ENCODE peak calls at places on chromosomes 3 and 15, in five cellular contexts. I, H, X, P and Y are unnamed samples.

GRCh38 chr15:86830304-86830703 is 750.6 kb downstream of the AGBL1 start:
- DNase-seq in P (no peak), H (no peak), X (no peak), I (no peak), Y (no peak)

GRCh38 chr3:185728630-185729334 is 96.1 kb downstream of the IGF2BP2 start:
- DNase-seq in I (no peak), P (no peak), X (no peak), H (no peak), Y (no peak)

GRCh38 chr15:101064795-101065569 is 145.8 kb downstream of the LRRK1 start:
- DNase-seq in I (no peak), H (peak; percentile 63), P (no peak), X (no peak), Y (peak; percentile 70)

GRCh38 chr15:58525926-58526538 is 94.2 kb downstream of the LIPC start:
- DNase-seq in X (no peak), H (peak; percentile 50), I (no peak), P (no peak), Y (no peak)

GRCh38 chr3:13215940-13216546 is 142.8 kb upstream of the IQSEC1 start:
- DNase-seq in X (no peak), H (no peak), I (no peak), P (no peak), Y (no peak)

GRCh38 chr3:127961963-127962362 is 46.9 kb downstream of the KBTBD12 start:
- DNase-seq in P (no peak), I (no peak), X (no peak), H (no peak), Y (no peak)

GRCh38 chr15:78316211-78317077 is 17.0 kb upstream of the SKIC8 start:
- DNase-seq in I (no peak), X (no peak), P (no peak), H (no peak), Y (peak; percentile 58)

GRCh38 chr15:31489281-31489680 is 162.6 kb downstream of the KLF13 start:
- DNase-seq in H (no peak), I (no peak), X (no peak), P (no peak), Y (peak; percentile 42)

GRCh38 chr3:141150931-141151330 is 80.7 kb upstream of the PXYLP1 start:
- DNase-seq in X (no peak), I (no peak), P (no peak), H (no peak), Y (no peak)

GRCh38 chr3:134879991-134880390 is 84.9 kb downstream of the EPHB1 start:
- DNase-seq in H (peak; percentile 22), I (no peak), X (no peak), P (no peak), Y (no peak)

GRCh38 chr3:59771760-59772159 is 721.9 kb upstream of the CFAP20DC start:
- DNase-seq in H (no peak), I (no peak), X (no peak), P (no peak), Y (no peak)

GRCh38 chr15:90075420-90076289 is 26.6 kb downstream of the IDH2 start:
- DNase-seq in P (no peak), H (no peak), I (no peak), X (no peak), Y (peak; percentile 92)

GRCh38 chr15:29682781-29683180 is 139.5 kb downstream of the TJP1 start:
- DNase-seq in P (no peak), X (no peak), H (no peak), I (no peak), Y (no peak)

GRCh38 chr15:49506341-49506740 is 83.3 kb downstream of the FGF7 start:
- DNase-seq in X (no peak), I (no peak), H (no peak), P (no peak), Y (no peak)

GRCh38 chr3:160125188-160125587 is 100.0 kb upstream of the C3orf80 start:
- DNase-seq in X (no peak), I (no peak), P (no peak), H (no peak), Y (no peak)

GRCh38 chr3:193816656-193817311 is 223.8 kb downstream of the OPA1 start:
- DNase-seq in P (peak; percentile 27), H (peak; percentile 79), X (peak; percentile 92), I (peak; percentile 92), Y (no peak)

GRCh38 chr15:66774001-66774814 is 72.2 kb downstream of the SMAD6 start:
- DNase-seq in X (peak; percentile 85), I (peak; percentile 90), H (peak; percentile 92), P (peak; percentile 60), Y (no peak)

GRCh38 chr3:65642903-65643302 is 395.8 kb downstream of the MAGI1 start:
- DNase-seq in X (no peak), P (no peak), I (no peak), H (no peak), Y (no peak)

GRCh38 chr3:69784854-69785523 is 45.7 kb downstream of the MITF start:
- DNase-seq in I (peak; percentile 77), X (no peak), H (peak; percentile 79), P (no peak), Y (no peak)

GRCh38 chr3:63467392-63467791 is 185.1 kb upstream of the SNTN start:
- DNase-seq in H (no peak), X (peak; percentile 37), I (no peak), P (no peak), Y (no peak)

GRCh38 chr15:69298697-69299441 is at the start of gene PAQR5:
- DNase-seq in I (peak; percentile 57), P (no peak), X (peak; percentile 50), H (no peak), Y (peak; percentile 70)

GRCh38 chr15:55846108-55846707 is 103.3 kb upstream of the PRTG start:
- DNase-seq in P (peak; percentile 75), I (no peak), H (no peak), X (peak; percentile 32), Y (no peak)

GRCh38 chr15:50149090-50149489 is 30.1 kb upstream of the ATP8B4 start:
- DNase-seq in X (no peak), I (no peak), P (no peak), H (no peak), Y (no peak)

GRCh38 chr3:1734494-1735122 is 364.1 kb upstream of the CNTN4 start:
- DNase-seq in H (no peak), X (no peak), I (no peak), P (no peak), Y (no peak)

GRCh38 chr3:43389388-43390254 is 103.3 kb downstream of the SNRK start:
- DNase-seq in H (peak; percentile 88), I (peak; percentile 60), X (no peak), P (no peak), Y (no peak)

GRCh38 chr3:5888845-5889244 is 701.3 kb downstream of the EDEM1 start:
- DNase-seq in H (no peak), P (no peak), I (no peak), X (no peak), Y (no peak)

GRCh38 chr3:120145498-120146285 is 51.4 kb upstream of the GSK3B start:
- DNase-seq in H (no peak), I (no peak), P (no peak), X (no peak), Y (peak; percentile 86)

GRCh38 chr3:25458420-25458814 is 30.4 kb downstream of the RARB start:
- DNase-seq in P (no peak), H (no peak), I (no peak), X (no peak), Y (no peak)

GRCh38 chr3:31523543-31523942 is 9.2 kb upstream of the STT3B start:
- DNase-seq in P (no peak), I (no peak), H (no peak), X (no peak), Y (no peak)

GRCh38 chr15:42213481-42213880 is 5.4 kb upstream of the VPS39 start:
- DNase-seq in P (no peak), X (no peak), H (no peak), I (no peak), Y (no peak)

GRCh38 chr3:30664449-30664848 is 58.0 kb downstream of the TGFBR2 start:
- DNase-seq in X (no peak), H (no peak), P (no peak), I (no peak), Y (no peak)

GRCh38 chr3:51798561-51798960 is 19.5 kb upstream of the IQCF6 start:
- DNase-seq in X (no peak), H (no peak), I (no peak), P (no peak), Y (no peak)

GRCh38 chr3:134771962-134772361 is 23.1 kb upstream of the EPHB1 start:
- DNase-seq in H (no peak), P (no peak), I (no peak), X (no peak), Y (no peak)

GRCh38 chr3:143040264-143040879 is 39.0 kb downstream of the U2SURP start:
- DNase-seq in H (no peak), X (no peak), I (no peak), P (peak; percentile 32), Y (no peak)

GRCh38 chr3:189202583-189202982 is 30.8 kb downstream of the TPRG1 start:
- DNase-seq in H (no peak), X (no peak), P (no peak), I (no peak), Y (no peak)

GRCh38 chr15:79743032-79743431 is 153.8 kb downstream of the MTHFS start:
- DNase-seq in I (no peak), X (no peak), P (no peak), H (no peak), Y (no peak)

GRCh38 chr3:99753268-99753975 is 64.2 kb upstream of the CMSS1 start:
- DNase-seq in P (peak; percentile 82), I (peak; percentile 27), H (no peak), X (peak; percentile 34), Y (no peak)